ENCODE peak calls at places on chromosomes 5 and 9, in ten cellular contexts. One of them, this sample, is unnamed.
A peak's percentile ranks its signal among the peaks of the same experiment; 100 is the strongest.

GRCh38 chr5:159928122-159928960 is 12.1 kb downstream of the ADRA1B start:
- DNase-seq in naive thymus-derived CD8-positive, alpha-beta T cell: no peak
- DNase-seq in DMS153: no peak
- DNase-seq in left ventricle myocardium superior: peak; percentile 79
- DNase-seq in GM20000: no peak
- DNase-seq in transverse colon: no peak
- DNase-seq in NCI-H1092: no peak
- DNase-seq in GM12865: no peak
- DNase-seq in NAMALWA: no peak
- DNase-seq in tibial nerve: no peak
- DNase-seq in this sample: peak; percentile 61

GRCh38 chr5:43649256-43649655 is 46.3 kb downstream of the NNT start:
- DNase-seq in naive thymus-derived CD8-positive, alpha-beta T cell: no peak
- DNase-seq in DMS153: no peak
- DNase-seq in left ventricle myocardium superior: no peak
- DNase-seq in GM20000: no peak
- DNase-seq in transverse colon: no peak
- DNase-seq in NCI-H1092: no peak
- DNase-seq in GM12865: no peak
- DNase-seq in NAMALWA: no peak
- DNase-seq in tibial nerve: no peak
- DNase-seq in this sample: no peak

GRCh38 chr5:107781451-107781850 is 110.7 kb upstream of the EFNA5 start:
- DNase-seq in naive thymus-derived CD8-positive, alpha-beta T cell: no peak
- DNase-seq in DMS153: no peak
- DNase-seq in left ventricle myocardium superior: no peak
- DNase-seq in GM20000: no peak
- DNase-seq in transverse colon: no peak
- DNase-seq in NCI-H1092: no peak
- DNase-seq in GM12865: no peak
- DNase-seq in NAMALWA: no peak
- DNase-seq in tibial nerve: no peak
- DNase-seq in this sample: no peak

GRCh38 chr9:7266911-7267555 is 509.3 kb downstream of the KDM4C start:
- DNase-seq in naive thymus-derived CD8-positive, alpha-beta T cell: no peak
- DNase-seq in DMS153: peak; percentile 71
- DNase-seq in left ventricle myocardium superior: no peak
- DNase-seq in GM20000: no peak
- DNase-seq in transverse colon: peak; percentile 62
- DNase-seq in NCI-H1092: peak; percentile 91
- DNase-seq in GM12865: no peak
- DNase-seq in NAMALWA: no peak
- DNase-seq in tibial nerve: no peak
- DNase-seq in this sample: no peak

GRCh38 chr5:172766287-172767104 is 4.5 kb downstream of the DUSP1 start:
- DNase-seq in naive thymus-derived CD8-positive, alpha-beta T cell: no peak
- DNase-seq in DMS153: no peak
- DNase-seq in left ventricle myocardium superior: peak; percentile 80
- DNase-seq in GM20000: no peak
- DNase-seq in transverse colon: peak; percentile 65
- DNase-seq in NCI-H1092: no peak
- DNase-seq in GM12865: no peak
- DNase-seq in NAMALWA: peak; percentile 42
- DNase-seq in tibial nerve: peak; percentile 89
- DNase-seq in this sample: no peak

GRCh38 chr9:129270205-129270604 is 92.1 kb upstream of the IER5L start:
- DNase-seq in naive thymus-derived CD8-positive, alpha-beta T cell: peak; percentile 75
- DNase-seq in DMS153: no peak
- DNase-seq in left ventricle myocardium superior: no peak
- DNase-seq in GM20000: peak; percentile 82
- DNase-seq in transverse colon: peak; percentile 54
- DNase-seq in NCI-H1092: no peak
- DNase-seq in GM12865: peak; percentile 98
- DNase-seq in NAMALWA: peak; percentile 86
- DNase-seq in tibial nerve: no peak
- DNase-seq in this sample: no peak

GRCh38 chr5:151480859-151481258 is 33.5 kb downstream of the SLC36A1 start:
- DNase-seq in naive thymus-derived CD8-positive, alpha-beta T cell: no peak
- DNase-seq in DMS153: no peak
- DNase-seq in left ventricle myocardium superior: no peak
- DNase-seq in GM20000: no peak
- DNase-seq in transverse colon: no peak
- DNase-seq in NCI-H1092: no peak
- DNase-seq in GM12865: no peak
- DNase-seq in NAMALWA: no peak
- DNase-seq in tibial nerve: no peak
- DNase-seq in this sample: no peak

GRCh38 chr5:55584398-55585265 is 49.9 kb upstream of the PLPP1 start:
- DNase-seq in naive thymus-derived CD8-positive, alpha-beta T cell: no peak
- DNase-seq in DMS153: no peak
- DNase-seq in left ventricle myocardium superior: no peak
- DNase-seq in GM20000: no peak
- DNase-seq in transverse colon: no peak
- DNase-seq in NCI-H1092: no peak
- DNase-seq in GM12865: no peak
- DNase-seq in NAMALWA: no peak
- DNase-seq in tibial nerve: no peak
- DNase-seq in this sample: no peak

GRCh38 chr5:27476356-27476988 is 438.1 kb upstream of the CDH9 start:
- DNase-seq in naive thymus-derived CD8-positive, alpha-beta T cell: no peak
- DNase-seq in DMS153: no peak
- DNase-seq in left ventricle myocardium superior: no peak
- DNase-seq in GM20000: no peak
- DNase-seq in transverse colon: no peak
- DNase-seq in NCI-H1092: no peak
- DNase-seq in GM12865: no peak
- DNase-seq in NAMALWA: no peak
- DNase-seq in tibial nerve: no peak
- DNase-seq in this sample: no peak

GRCh38 chr5:151202381-151203139 is 21.3 kb downstream of the CCDC69 start:
- DNase-seq in naive thymus-derived CD8-positive, alpha-beta T cell: no peak
- DNase-seq in DMS153: no peak
- DNase-seq in left ventricle myocardium superior: no peak
- DNase-seq in GM20000: no peak
- DNase-seq in transverse colon: no peak
- DNase-seq in NCI-H1092: no peak
- DNase-seq in GM12865: peak; percentile 35
- DNase-seq in NAMALWA: no peak
- DNase-seq in tibial nerve: no peak
- DNase-seq in this sample: peak; percentile 94

GRCh38 chr5:32840606-32841005 is 129.5 kb downstream of the NPR3 start:
- DNase-seq in naive thymus-derived CD8-positive, alpha-beta T cell: no peak
- DNase-seq in DMS153: no peak
- DNase-seq in left ventricle myocardium superior: no peak
- DNase-seq in GM20000: no peak
- DNase-seq in transverse colon: no peak
- DNase-seq in NCI-H1092: no peak
- DNase-seq in GM12865: no peak
- DNase-seq in NAMALWA: no peak
- DNase-seq in tibial nerve: no peak
- DNase-seq in this sample: no peak

GRCh38 chr9:137454145-137454505 is 5.0 kb downstream of the NSMF start:
- DNase-seq in naive thymus-derived CD8-positive, alpha-beta T cell: peak; percentile 75
- DNase-seq in DMS153: no peak
- DNase-seq in left ventricle myocardium superior: peak; percentile 67
- DNase-seq in GM20000: peak; percentile 81
- DNase-seq in transverse colon: peak; percentile 78
- DNase-seq in NCI-H1092: no peak
- DNase-seq in GM12865: peak; percentile 63
- DNase-seq in NAMALWA: peak; percentile 50
- DNase-seq in tibial nerve: no peak
- DNase-seq in this sample: no peak

GRCh38 chr9:114078021-114078780 is at the start of gene AMBP:
- DNase-seq in naive thymus-derived CD8-positive, alpha-beta T cell: no peak
- DNase-seq in DMS153: no peak
- DNase-seq in left ventricle myocardium superior: no peak
- DNase-seq in GM20000: no peak
- DNase-seq in transverse colon: peak; percentile 51
- DNase-seq in NCI-H1092: no peak
- DNase-seq in GM12865: no peak
- DNase-seq in NAMALWA: no peak
- DNase-seq in tibial nerve: no peak
- DNase-seq in this sample: no peak

GRCh38 chr5:59767753-59768159 is 125.8 kb downstream of the PDE4D start:
- DNase-seq in naive thymus-derived CD8-positive, alpha-beta T cell: no peak
- DNase-seq in DMS153: no peak
- DNase-seq in left ventricle myocardium superior: no peak
- DNase-seq in GM20000: no peak
- DNase-seq in transverse colon: no peak
- DNase-seq in NCI-H1092: no peak
- DNase-seq in GM12865: no peak
- DNase-seq in NAMALWA: peak; percentile 5
- DNase-seq in tibial nerve: no peak
- DNase-seq in this sample: no peak

GRCh38 chr9:135962696-135963307 is 1.6 kb upstream of the UBAC1 start:
- DNase-seq in naive thymus-derived CD8-positive, alpha-beta T cell: no peak
- DNase-seq in DMS153: no peak
- DNase-seq in left ventricle myocardium superior: no peak
- DNase-seq in GM20000: no peak
- DNase-seq in transverse colon: no peak
- DNase-seq in NCI-H1092: no peak
- DNase-seq in GM12865: no peak
- DNase-seq in NAMALWA: no peak
- DNase-seq in tibial nerve: no peak
- DNase-seq in this sample: no peak

GRCh38 chr5:135883441-135883840 is 12.2 kb downstream of the IL9 start:
- DNase-seq in naive thymus-derived CD8-positive, alpha-beta T cell: no peak
- DNase-seq in DMS153: no peak
- DNase-seq in left ventricle myocardium superior: no peak
- DNase-seq in GM20000: peak; percentile 34
- DNase-seq in transverse colon: no peak
- DNase-seq in NCI-H1092: no peak
- DNase-seq in GM12865: peak; percentile 27
- DNase-seq in NAMALWA: peak; percentile 19
- DNase-seq in tibial nerve: no peak
- DNase-seq in this sample: no peak

GRCh38 chr5:107266100-107266499 is 404.6 kb downstream of the EFNA5 start:
- DNase-seq in naive thymus-derived CD8-positive, alpha-beta T cell: no peak
- DNase-seq in DMS153: no peak
- DNase-seq in left ventricle myocardium superior: no peak
- DNase-seq in GM20000: no peak
- DNase-seq in transverse colon: no peak
- DNase-seq in NCI-H1092: no peak
- DNase-seq in GM12865: no peak
- DNase-seq in NAMALWA: no peak
- DNase-seq in tibial nerve: no peak
- DNase-seq in this sample: no peak

GRCh38 chr5:122183098-122183794 is 53.9 kb downstream of the ZNF474 start:
- DNase-seq in naive thymus-derived CD8-positive, alpha-beta T cell: no peak
- DNase-seq in DMS153: no peak
- DNase-seq in left ventricle myocardium superior: peak; percentile 77
- DNase-seq in GM20000: no peak
- DNase-seq in transverse colon: peak; percentile 90
- DNase-seq in NCI-H1092: peak; percentile 1
- DNase-seq in GM12865: no peak
- DNase-seq in NAMALWA: no peak
- DNase-seq in tibial nerve: peak; percentile 25
- DNase-seq in this sample: peak; percentile 78

GRCh38 chr9:133406480-133407307 is 11.1 kb downstream of the REXO4 start:
- DNase-seq in naive thymus-derived CD8-positive, alpha-beta T cell: peak; percentile 84
- DNase-seq in DMS153: peak; percentile 51
- DNase-seq in left ventricle myocardium superior: peak; percentile 81
- DNase-seq in GM20000: peak; percentile 87
- DNase-seq in transverse colon: peak; percentile 82
- DNase-seq in NCI-H1092: peak; percentile 27
- DNase-seq in GM12865: peak; percentile 87
- DNase-seq in NAMALWA: peak; percentile 81
- DNase-seq in tibial nerve: peak; percentile 61
- DNase-seq in this sample: no peak

GRCh38 chr5:73867344-73868335 is 241.6 kb downstream of the ARHGEF28 start:
- DNase-seq in naive thymus-derived CD8-positive, alpha-beta T cell: no peak
- DNase-seq in DMS153: peak; percentile 10
- DNase-seq in left ventricle myocardium superior: no peak
- DNase-seq in GM20000: no peak
- DNase-seq in transverse colon: no peak
- DNase-seq in NCI-H1092: no peak
- DNase-seq in GM12865: no peak
- DNase-seq in NAMALWA: no peak
- DNase-seq in tibial nerve: no peak
- DNase-seq in this sample: no peak

GRCh38 chr9:85173967-85174366 is 504.4 kb downstream of the NTRK2 start:
- DNase-seq in naive thymus-derived CD8-positive, alpha-beta T cell: no peak
- DNase-seq in DMS153: no peak
- DNase-seq in left ventricle myocardium superior: no peak
- DNase-seq in GM20000: no peak
- DNase-seq in transverse colon: no peak
- DNase-seq in NCI-H1092: no peak
- DNase-seq in GM12865: no peak
- DNase-seq in NAMALWA: no peak
- DNase-seq in tibial nerve: no peak
- DNase-seq in this sample: no peak

GRCh38 chr5:168740055-168740820 is 161.1 kb upstream of the PANK3 start:
- DNase-seq in naive thymus-derived CD8-positive, alpha-beta T cell: no peak
- DNase-seq in DMS153: no peak
- DNase-seq in left ventricle myocardium superior: no peak
- DNase-seq in GM20000: no peak
- DNase-seq in transverse colon: no peak
- DNase-seq in NCI-H1092: no peak
- DNase-seq in GM12865: no peak
- DNase-seq in NAMALWA: no peak
- DNase-seq in tibial nerve: no peak
- DNase-seq in this sample: no peak

GRCh38 chr9:123062306-123063171 is 29.1 kb downstream of the GPR21 start:
- DNase-seq in naive thymus-derived CD8-positive, alpha-beta T cell: no peak
- DNase-seq in DMS153: no peak
- DNase-seq in left ventricle myocardium superior: no peak
- DNase-seq in GM20000: no peak
- DNase-seq in transverse colon: no peak
- DNase-seq in NCI-H1092: no peak
- DNase-seq in GM12865: no peak
- DNase-seq in NAMALWA: no peak
- DNase-seq in tibial nerve: no peak
- DNase-seq in this sample: no peak

GRCh38 chr5:178312900-178313299 is 80.3 kb upstream of the PHYKPL start:
- DNase-seq in naive thymus-derived CD8-positive, alpha-beta T cell: no peak
- DNase-seq in DMS153: no peak
- DNase-seq in left ventricle myocardium superior: no peak
- DNase-seq in GM20000: no peak
- DNase-seq in transverse colon: peak; percentile 33
- DNase-seq in NCI-H1092: no peak
- DNase-seq in GM12865: no peak
- DNase-seq in NAMALWA: no peak
- DNase-seq in tibial nerve: no peak
- DNase-seq in this sample: peak; percentile 46

GRCh38 chr5:170572453-170572852 is 68.6 kb downstream of the KCNIP1 start:
- DNase-seq in naive thymus-derived CD8-positive, alpha-beta T cell: no peak
- DNase-seq in DMS153: no peak
- DNase-seq in left ventricle myocardium superior: no peak
- DNase-seq in GM20000: peak; percentile 32
- DNase-seq in transverse colon: no peak
- DNase-seq in NCI-H1092: no peak
- DNase-seq in GM12865: peak; percentile 54
- DNase-seq in NAMALWA: no peak
- DNase-seq in tibial nerve: no peak
- DNase-seq in this sample: peak; percentile 18

GRCh38 chr5:14676320-14676719 is 11.8 kb downstream of the OTULIN start:
- DNase-seq in naive thymus-derived CD8-positive, alpha-beta T cell: no peak
- DNase-seq in DMS153: no peak
- DNase-seq in left ventricle myocardium superior: peak; percentile 45
- DNase-seq in GM20000: no peak
- DNase-seq in transverse colon: no peak
- DNase-seq in NCI-H1092: no peak
- DNase-seq in GM12865: peak; percentile 56
- DNase-seq in NAMALWA: no peak
- DNase-seq in tibial nerve: no peak
- DNase-seq in this sample: peak; percentile 66

GRCh38 chr5:172725785-172726184 is 45.2 kb downstream of the DUSP1 start:
- DNase-seq in naive thymus-derived CD8-positive, alpha-beta T cell: no peak
- DNase-seq in DMS153: no peak
- DNase-seq in left ventricle myocardium superior: no peak
- DNase-seq in GM20000: no peak
- DNase-seq in transverse colon: no peak
- DNase-seq in NCI-H1092: no peak
- DNase-seq in GM12865: no peak
- DNase-seq in NAMALWA: no peak
- DNase-seq in tibial nerve: no peak
- DNase-seq in this sample: no peak

This sample was measured in epithelial cell of prostate.